ENCODE peak calls at places on chromosomes 11 and 22, in four cellular contexts. One of them, this sample, is unnamed.

GRCh38 chr11:17979770-17980371 is 33.0 kb downstream of the SERGEF start:
- DNase-seq in HepG2: peak; percentile 31
- DNase-seq in GM12878: no peak
- DNase-seq in K562: peak; percentile 64
- DNase-seq in this sample: peak; percentile 75

GRCh38 chr11:1674879-1675235 is 22.1 kb upstream of the KRTAP5-6 start:
- DNase-seq in HepG2: no peak
- DNase-seq in GM12878: no peak
- DNase-seq in K562: no peak
- DNase-seq in this sample: no peak

GRCh38 chr22:20549232-20549841 is 41.9 kb downstream of the MED15 start:
- DNase-seq in HepG2: no peak
- DNase-seq in GM12878: no peak
- DNase-seq in K562: no peak
- DNase-seq in this sample: no peak

GRCh38 chr11:67102664-67103063 is 16.4 kb upstream of the KDM2A start:
- DNase-seq in HepG2: no peak
- DNase-seq in GM12878: no peak
- DNase-seq in K562: no peak
- DNase-seq in this sample: no peak

GRCh38 chr11:19953909-19954308 is 206.4 kb downstream of the DBX1 start:
- DNase-seq in HepG2: peak; percentile 93
- DNase-seq in GM12878: no peak
- DNase-seq in K562: peak; percentile 41
- DNase-seq in this sample: peak; percentile 51

GRCh38 chr11:77771135-77771534 is 49.4 kb downstream of the RSF1 start:
- DNase-seq in HepG2: no peak
- DNase-seq in GM12878: no peak
- DNase-seq in K562: no peak
- DNase-seq in this sample: no peak

GRCh38 chr11:82718307-82718706 is 15.4 kb downstream of the FAM181B start:
- DNase-seq in HepG2: peak; percentile 7
- DNase-seq in GM12878: no peak
- DNase-seq in K562: peak; percentile 56
- DNase-seq in this sample: peak; percentile 58

GRCh38 chr11:123719452-123719851 is 22.0 kb downstream of the ZNF202 start:
- DNase-seq in HepG2: no peak
- DNase-seq in GM12878: no peak
- DNase-seq in K562: no peak
- DNase-seq in this sample: no peak

GRCh38 chr11:79321282-79321681 is 119.5 kb downstream of the TENM4 start:
- DNase-seq in HepG2: no peak
- DNase-seq in GM12878: no peak
- DNase-seq in K562: no peak
- DNase-seq in this sample: no peak

GRCh38 chr11:58575377-58576020 is at the start of gene LPXN:
- DNase-seq in HepG2: no peak
- DNase-seq in GM12878: no peak
- DNase-seq in K562: no peak
- DNase-seq in this sample: no peak

GRCh38 chr11:7639643-7640025 is 33.7 kb downstream of the CYB5R2 start:
- DNase-seq in HepG2: no peak
- DNase-seq in GM12878: no peak
- DNase-seq in K562: no peak
- DNase-seq in this sample: no peak

GRCh38 chr11:77019976-77020591 is 14.1 kb upstream of the B3GNT6 start:
- DNase-seq in HepG2: peak; percentile 38
- DNase-seq in GM12878: no peak
- DNase-seq in K562: peak; percentile 36
- DNase-seq in this sample: no peak

GRCh38 chr22:24053481-24054226 is 42.5 kb downstream of the CABIN1 start:
- DNase-seq in HepG2: no peak
- DNase-seq in GM12878: peak; percentile 15
- DNase-seq in K562: no peak
- DNase-seq in this sample: no peak

GRCh38 chr11:108147150-108147549 is 25.8 kb downstream of the ACAT1 start:
- DNase-seq in HepG2: no peak
- DNase-seq in GM12878: no peak
- DNase-seq in K562: no peak
- DNase-seq in this sample: no peak

GRCh38 chr11:31645747-31646146 is 136.2 kb downstream of the ELP4 start:
- DNase-seq in HepG2: peak; percentile 20
- DNase-seq in GM12878: no peak
- DNase-seq in K562: peak; percentile 4
- DNase-seq in this sample: no peak

GRCh38 chr11:121881806-121882205 is 234.2 kb downstream of the BLID start:
- DNase-seq in HepG2: no peak
- DNase-seq in GM12878: no peak
- DNase-seq in K562: no peak
- DNase-seq in this sample: no peak
- TF ChIP-seq TARDBP in HepG2: no peak
- TF ChIP-seq TARDBP in GM12878: no peak
- TF ChIP-seq TARDBP in K562: no peak
- TF ChIP-seq TARDBP in this sample: no peak

GRCh38 chr11:87454246-87454645 is 416.5 kb downstream of the TMEM135 start:
- DNase-seq in HepG2: no peak
- DNase-seq in GM12878: peak; percentile 25
- DNase-seq in K562: no peak
- DNase-seq in this sample: no peak
- TF ChIP-seq TARDBP in HepG2: no peak
- TF ChIP-seq TARDBP in GM12878: no peak
- TF ChIP-seq TARDBP in K562: no peak
- TF ChIP-seq TARDBP in this sample: no peak

GRCh38 chr11:34151916-34152845 is 46.8 kb downstream of the NAT10 start:
- DNase-seq in HepG2: no peak
- DNase-seq in GM12878: no peak
- DNase-seq in K562: no peak
- DNase-seq in this sample: no peak

GRCh38 chr11:34149274-34149673 is 43.8 kb downstream of the NAT10 start:
- DNase-seq in HepG2: no peak
- DNase-seq in GM12878: no peak
- DNase-seq in K562: no peak
- DNase-seq in this sample: no peak

GRCh38 chr11:34149786-34150185 is 44.4 kb downstream of the NAT10 start:
- DNase-seq in HepG2: no peak
- DNase-seq in GM12878: no peak
- DNase-seq in K562: peak; percentile 52
- DNase-seq in this sample: peak; percentile 26

GRCh38 chr11:34150494-34151151 is 45.2 kb downstream of the NAT10 start:
- DNase-seq in HepG2: no peak
- DNase-seq in GM12878: no peak
- DNase-seq in K562: no peak
- DNase-seq in this sample: no peak

DNA sequence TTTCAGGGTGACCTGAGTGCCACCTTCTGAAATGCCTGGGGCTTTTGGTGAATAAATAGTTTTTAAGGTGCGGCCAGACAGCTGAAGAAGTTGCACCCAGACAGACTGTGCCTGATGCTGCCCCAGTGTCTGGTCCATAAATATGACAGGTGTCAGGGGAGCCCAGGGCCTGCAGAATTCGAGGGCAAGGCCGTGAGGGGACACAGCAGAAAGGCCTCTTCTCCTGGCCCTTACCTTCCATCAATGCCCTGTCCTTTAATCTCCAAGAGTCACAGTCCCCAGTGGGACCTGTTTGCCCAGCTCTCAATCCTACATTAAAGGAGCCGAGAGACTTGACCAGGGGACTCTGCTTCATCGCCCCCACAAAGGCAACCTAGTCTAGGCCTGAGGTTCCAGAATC is 45.7 kb downstream of the NAT10 start:
- DNase-seq in HepG2: no peak
- DNase-seq in GM12878: no peak
- DNase-seq in K562: no peak
- DNase-seq in this sample: no peak
- TF ChIP-seq TARDBP in HepG2: no peak
- TF ChIP-seq TARDBP in GM12878: no peak
- TF ChIP-seq TARDBP in K562: no peak
- TF ChIP-seq TARDBP in this sample: no peak

GRCh38 chr22:18970180-18970947 is 34.3 kb upstream of the PRODH start:
- DNase-seq in HepG2: no peak
- DNase-seq in GM12878: no peak
- DNase-seq in K562: no peak
- DNase-seq in this sample: peak; percentile 78
- TF ChIP-seq TARDBP in HepG2: no peak
- TF ChIP-seq TARDBP in GM12878: no peak
- TF ChIP-seq TARDBP in K562: no peak
- TF ChIP-seq TARDBP in this sample: no peak

GRCh38 chr11:117931331-117931950 is 2.2 kb upstream of the TMPRSS13 start:
- DNase-seq in HepG2: no peak
- DNase-seq in GM12878: no peak
- DNase-seq in K562: no peak
- DNase-seq in this sample: no peak

GRCh38 chr11:117930668-117931330 is 1.6 kb upstream of the TMPRSS13 start:
- DNase-seq in HepG2: no peak
- DNase-seq in GM12878: no peak
- DNase-seq in K562: no peak
- DNase-seq in this sample: no peak

GRCh38 chr11:117932426-117932825 is 3.2 kb upstream of the TMPRSS13 start:
- DNase-seq in HepG2: no peak
- DNase-seq in GM12878: no peak
- DNase-seq in K562: no peak
- DNase-seq in this sample: no peak

GRCh38 chr11:117932987-117933386 is 3.8 kb upstream of the TMPRSS13 start:
- DNase-seq in HepG2: no peak
- DNase-seq in GM12878: no peak
- DNase-seq in K562: no peak
- DNase-seq in this sample: no peak

GRCh38 chr11:117931971-117932370 is 2.8 kb upstream of the TMPRSS13 start:
- DNase-seq in HepG2: no peak
- DNase-seq in GM12878: peak; percentile 78
- DNase-seq in K562: no peak
- DNase-seq in this sample: no peak
- TF ChIP-seq TARDBP in HepG2: no peak
- TF ChIP-seq TARDBP in GM12878: no peak
- TF ChIP-seq TARDBP in K562: no peak
- TF ChIP-seq TARDBP in this sample: no peak

DNA sequence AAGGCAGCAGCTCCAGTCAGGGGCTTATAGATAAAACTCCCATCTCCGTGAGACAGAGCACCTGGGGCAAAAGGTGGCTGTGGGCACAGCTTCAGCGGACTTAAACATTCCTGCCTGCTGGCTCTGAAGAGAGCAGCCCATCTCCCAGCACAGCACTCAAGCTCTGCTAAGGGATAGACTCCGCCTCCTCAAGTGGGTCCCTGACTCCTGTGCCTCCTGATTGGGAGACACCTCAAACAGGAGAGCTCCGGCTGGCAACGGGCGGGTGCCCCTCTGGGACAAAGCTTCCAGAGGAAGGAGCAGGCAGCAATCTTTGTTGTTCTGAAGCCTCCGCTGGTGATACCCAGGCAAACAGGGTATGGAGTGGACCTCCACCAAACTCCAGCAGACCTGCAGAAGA is 279.4 kb downstream of the LARGE1 start:
- DNase-seq in HepG2: no peak
- DNase-seq in GM12878: no peak
- DNase-seq in K562: no peak
- DNase-seq in this sample: no peak
- TF ChIP-seq TARDBP in HepG2: no peak
- TF ChIP-seq TARDBP in GM12878: no peak
- TF ChIP-seq TARDBP in K562: no peak
- TF ChIP-seq TARDBP in this sample: no peak

GRCh38 chr11:43947003-43947500 is 4.6 kb downstream of the C11orf96 start:
- DNase-seq in HepG2: peak; percentile 27
- DNase-seq in GM12878: no peak
- DNase-seq in K562: peak; percentile 63
- DNase-seq in this sample: no peak

GRCh38 chr11:43942651-43943356 is 367 bp downstream of the C11orf96 start:
- DNase-seq in HepG2: no peak
- DNase-seq in GM12878: no peak
- DNase-seq in K562: peak; percentile 44
- DNase-seq in this sample: peak; percentile 45

GRCh38 chr11:43943357-43943930 is 1.0 kb downstream of the C11orf96 start:
- DNase-seq in HepG2: no peak
- DNase-seq in GM12878: no peak
- DNase-seq in K562: no peak
- DNase-seq in this sample: peak; percentile 28

GRCh38 chr11:43943931-43944751 is 1.7 kb downstream of the C11orf96 start:
- DNase-seq in HepG2: no peak
- DNase-seq in GM12878: no peak
- DNase-seq in K562: no peak
- DNase-seq in this sample: no peak

GRCh38 chr11:43944761-43945311 is 2.4 kb downstream of the C11orf96 start:
- DNase-seq in HepG2: peak; percentile 19
- DNase-seq in GM12878: no peak
- DNase-seq in K562: peak; percentile 87
- DNase-seq in this sample: peak; percentile 82
- TF ChIP-seq TARDBP in HepG2: no peak
- TF ChIP-seq TARDBP in GM12878: no peak
- TF ChIP-seq TARDBP in K562: no peak
- TF ChIP-seq TARDBP in this sample: no peak

DNA sequence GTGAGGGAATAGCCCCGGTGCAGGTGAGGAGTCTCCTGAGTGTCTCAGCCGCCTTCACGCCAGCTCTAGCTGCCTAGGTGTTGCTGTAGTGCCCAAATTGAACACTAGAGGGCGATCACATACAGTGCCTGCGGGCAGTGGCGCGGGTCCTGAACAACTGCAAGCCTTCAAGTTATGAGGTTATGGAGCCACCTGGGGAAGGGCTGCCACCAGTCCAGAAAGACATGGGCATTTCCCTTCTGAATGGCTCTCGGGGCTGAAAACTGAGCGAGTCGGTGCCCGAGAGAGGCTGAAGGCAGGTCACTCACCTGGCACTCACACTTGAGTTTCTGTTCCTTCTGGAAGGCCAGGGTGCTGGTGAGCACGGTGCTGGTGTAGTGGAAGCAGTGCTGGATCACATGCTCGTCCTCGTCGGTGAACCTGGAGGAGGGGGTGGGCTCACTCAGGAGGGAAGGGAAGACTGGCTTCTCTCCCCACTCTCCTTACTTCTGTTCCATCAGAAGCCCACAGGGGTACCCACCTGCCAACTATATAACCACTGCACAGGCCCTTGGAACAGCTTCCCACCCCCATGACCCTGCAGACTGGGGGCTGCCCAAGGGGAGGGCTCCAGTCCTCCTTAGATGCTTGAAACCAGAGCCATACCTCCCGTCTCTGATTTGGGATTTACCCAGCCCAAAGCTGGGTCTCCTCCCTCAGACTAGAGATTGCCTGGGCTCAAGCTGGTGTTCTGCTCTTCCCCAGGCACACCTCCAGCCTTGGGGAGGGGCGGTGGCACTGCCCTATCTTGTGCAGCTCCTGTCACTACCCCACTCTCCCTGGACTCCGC is 88.2 kb downstream of the PDE2A start:
- DNase-seq in HepG2: peak; percentile 44
- DNase-seq in GM12878: peak; percentile 12
- DNase-seq in K562: peak; percentile 80
- DNase-seq in this sample: peak; percentile 85
- TF ChIP-seq TARDBP in HepG2: no peak
- TF ChIP-seq TARDBP in GM12878: no peak
- TF ChIP-seq TARDBP in K562: no peak
- TF ChIP-seq TARDBP in this sample: no peak